ENCODE peak calls at places on chromosome 7, in four cellular contexts. P is uterus, U is pancreas, W is heart left ventricle. J is an unnamed sample. For H3K27me3, the result is how much of the 10 kb centered on the place peaks cover.

GRCh38 chr7:114649689-114650088 is 235.1 kb downstream of the FOXP2 start:
- DNase-seq in P (no peak), U (no peak), W (no peak), J (no peak)

GRCh38 chr7:104793066-104793465 is 220.9 kb upstream of the KMT2E start:
- DNase-seq in P (no peak), U (no peak), W (no peak), J (no peak)

GRCh38 chr7:138665669-138666140 is 35.5 kb downstream of the SVOPL start:
- DNase-seq in P (no peak), U (no peak), W (no peak), J (no peak)

GRCh38 chr7:16268821-16269768 is 152.2 kb downstream of the CRPPA start:
- DNase-seq in P (no peak), U (no peak), W (no peak), J (no peak)

GRCh38 chr7:75599244-75599771 is 107.2 kb downstream of the SPDYE5 start:
- DNase-seq in P (peak), U (peak), W (no peak), J (no peak)

GRCh38 chr7:47520408-47520807 is 61.5 kb downstream of the TNS3 start:
- DNase-seq in P (peak), U (no peak), W (peak), J (peak)

GRCh38 chr7:50640256-50640655 is 75.1 kb upstream of the DDC start:
- DNase-seq in P (no peak), U (no peak), W (no peak), J (no peak)

GRCh38 chr7:70805360-70805759 is 326.6 kb upstream of the GALNT17 start:
- DNase-seq in P (no peak), U (no peak), W (no peak), J (no peak)

GRCh38 chr7:141231018-141231792 is 157.3 kb downstream of the TMEM178B start:
- DNase-seq in P (no peak), U (no peak), W (peak), J (peak)

GRCh38 chr7:158094671-158095256 is 492.9 kb downstream of the PTPRN2 start:
- DNase-seq in P (no peak), U (no peak), W (no peak), J (peak)

GRCh38 chr7:38211940-38212339 is 33.9 kb downstream of the STARD3NL start:
- DNase-seq in P (no peak), U (no peak), W (no peak), J (peak)

GRCh38 chr7:1920266-1920681 is 250.2 kb downstream of the ELFN1 start:
- DNase-seq in P (no peak), U (peak), W (no peak), J (no peak)

GRCh38 chr7:128672927-128673517 is 930 bp downstream of the GARIN1A start:
- DNase-seq in P (no peak), U (no peak), W (no peak), J (no peak)

GRCh38 chr7:99473315-99473596 is 566 bp downstream of the ZNF789 start:
- DNase-seq in P (no peak), U (no peak), W (no peak), J (no peak)

GRCh38 chr7:128446306-128446705 is 9.4 kb upstream of the HILPDA start:
- DNase-seq in P (no peak), U (no peak), W (peak), J (no peak)

GRCh38 chr7:101519324-101520017 is 109.6 kb downstream of the MYL10 start:
- DNase-seq in P (no peak), U (no peak), W (no peak), J (no peak)

GRCh38 chr7:105766421-105767191 is 109.8 kb downstream of the ATXN7L1 start:
- DNase-seq in P (no peak), U (no peak), W (no peak), J (no peak)

GRCh38 chr7:3154881-3155494 is 111.3 kb upstream of the CARD11 start:
- DNase-seq in P (no peak), U (no peak), W (no peak), J (no peak)

GRCh38 chr7:18607025-18607424 is 111.5 kb downstream of the HDAC9 start:
- DNase-seq in P (no peak), U (no peak), W (no peak), J (no peak)

GRCh38 chr7:36165059-36165458 is 12.0 kb downstream of the EEPD1 start:
- DNase-seq in P (no peak), U (no peak), W (no peak), J (no peak)

GRCh38 chr7:136086712-136087111 is 109.6 kb upstream of the MTPN start:
- DNase-seq in P (peak), U (no peak), W (peak), J (peak)

GRCh38 chr7:131173148-131173890 is 154.4 kb upstream of the MKLN1 start:
- DNase-seq in P (no peak), U (no peak), W (no peak), J (no peak)

GRCh38 chr7:155586843-155587440 is 40.6 kb upstream of the CNPY1 start:
- DNase-seq in P (no peak), U (no peak), W (no peak), J (no peak)

GRCh38 chr7:155587486-155587885 is 41.1 kb upstream of the CNPY1 start:
- DNase-seq in P (no peak), U (no peak), W (no peak), J (no peak)

GRCh38 chr7:155589001-155589980 is 42.9 kb upstream of the CNPY1 start:
- DNase-seq in P (no peak), U (peak), W (no peak), J (no peak)

GRCh38 chr7:155590215-155591023 is 44.1 kb upstream of the CNPY1 start:
- DNase-seq in P (no peak), U (peak), W (no peak), J (peak)

GRCh38 chr7:155588468-155588998 is 42.2 kb upstream of the CNPY1 start:
- DNase-seq in P (no peak), U (no peak), W (no peak), J (no peak)
- H3K27me3 ChIP-seq in P (under half), U (under half), W (under half), J (under half)

DNA sequence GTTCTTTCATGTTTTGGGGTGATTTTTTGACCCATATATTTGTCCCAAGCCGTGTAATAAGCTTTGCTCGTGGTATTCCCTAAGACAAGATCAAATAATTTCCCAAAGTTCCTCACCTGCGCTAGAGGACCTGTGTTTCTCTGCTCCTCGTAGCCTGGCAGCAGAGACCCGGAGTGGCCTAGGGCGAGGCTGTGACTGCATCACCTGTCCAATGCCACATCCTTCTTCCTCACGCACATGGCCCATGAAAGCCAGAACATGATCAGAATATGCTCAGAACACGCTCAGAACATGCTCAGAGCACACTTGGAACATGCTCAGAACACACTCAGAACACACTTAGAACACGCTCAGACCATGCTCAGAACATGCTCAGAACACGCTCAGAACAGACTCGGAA is 23.8 kb downstream of the EN2 start:
- DNase-seq in P (no peak), U (no peak), W (no peak), J (no peak)
- H3K27me3 ChIP-seq in P (under half), U (under half), W (half or more), J (under half)

DNA sequence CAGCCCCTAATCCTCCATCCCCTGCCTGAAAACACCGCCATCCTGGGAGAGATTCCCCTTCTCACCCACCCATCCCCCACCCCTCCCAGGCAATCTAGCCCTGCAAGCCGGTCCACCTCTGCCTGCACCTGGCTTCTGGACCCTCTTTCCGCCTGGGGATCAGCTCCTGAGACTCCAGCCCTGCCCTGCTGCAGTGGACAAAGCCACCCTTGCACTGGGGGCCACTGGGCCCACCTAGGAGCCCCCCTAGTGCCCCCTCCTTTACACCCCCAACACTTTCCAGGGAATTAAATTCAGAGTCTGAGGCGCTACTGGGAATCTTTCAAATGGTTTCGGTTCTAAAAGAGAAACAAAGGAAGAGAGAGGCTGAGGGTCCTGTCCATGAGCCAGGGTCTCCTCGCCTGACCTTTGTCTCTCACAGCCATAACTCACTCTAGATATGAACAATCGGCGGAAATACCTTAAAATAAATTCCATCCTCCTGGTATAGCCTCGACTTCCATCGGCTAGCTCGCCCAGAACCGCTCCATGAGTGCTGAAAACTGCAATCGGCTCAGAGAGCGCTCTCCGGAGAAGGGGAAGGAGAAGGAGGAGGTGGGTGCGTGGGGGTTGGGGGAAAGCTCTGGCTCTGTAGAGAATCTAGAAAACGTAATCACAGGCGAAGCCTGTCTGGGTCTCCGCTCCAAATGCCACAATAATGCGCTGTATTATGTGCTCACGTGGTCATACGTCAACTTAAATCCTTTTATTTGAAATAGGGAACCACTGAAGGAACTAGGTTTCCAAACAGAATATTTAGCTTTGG is 12.7 kb downstream of the HOXA4 start:
- DNase-seq in P (no peak), U (peak), W (no peak), J (no peak)
- H3K27me3 ChIP-seq in P (under half), U (under half), W (half or more), J (under half)

GRCh38 chr7:21580073-21580521 is 37.3 kb downstream of the DNAH11 start:
- DNase-seq in P (no peak), U (no peak), W (no peak), J (no peak)
- H3K27me3 ChIP-seq in P (under half), U (under half), W (under half), J (under half)

DNA sequence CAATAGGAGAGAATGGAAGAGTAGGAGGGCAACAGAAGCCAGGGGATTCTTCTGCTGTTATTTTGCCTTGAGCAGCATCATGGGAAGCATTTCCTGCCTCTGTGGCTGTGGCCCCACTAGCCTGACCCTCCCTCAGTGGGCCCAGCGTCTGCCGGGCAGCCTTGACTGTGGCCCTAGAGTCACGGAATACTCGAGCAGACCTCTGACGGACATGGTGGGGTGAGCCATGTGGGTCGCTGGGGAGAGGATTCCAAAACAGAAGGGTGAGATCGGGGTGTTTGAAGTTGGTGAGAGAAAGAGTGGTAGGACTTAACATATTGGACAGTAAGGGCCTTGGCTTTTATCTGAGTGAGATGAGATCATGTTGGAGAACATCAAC is 8.3 kb upstream of the PRKAG2 start:
- DNase-seq in P (no peak), U (no peak), W (no peak), J (no peak)
- H3K27me3 ChIP-seq in P (under half), U (under half), W (under half), J (under half)

GRCh38 chr7:27153526-27153925 is 1.1 kb upstream of the HOXA3 start:
- DNase-seq in P (peak), U (no peak), W (no peak), J (no peak)
- H3K27me3 ChIP-seq in P (under half), U (half or more), W (half or more), J (under half)

GRCh38 chr7:55255501-55256445 is 109.4 kb upstream of the LANCL2 start:
- DNase-seq in P (peak), U (peak), W (peak), J (peak)
- H3K27me3 ChIP-seq in P (under half), U (under half), W (under half), J (under half)

GRCh38 chr7:51666751-51667150 is 350.1 kb upstream of the COBL start:
- DNase-seq in P (no peak), U (no peak), W (no peak), J (no peak)
- H3K27me3 ChIP-seq in P (under half), U (under half), W (under half), J (under half)

GRCh38 chr7:20778063-20778721 is 8.5 kb downstream of the SP8 start:
- DNase-seq in P (no peak), U (peak), W (no peak), J (peak)
- H3K27me3 ChIP-seq in P (half or more), U (under half), W (half or more), J (under half)